ENCODE peak calls at places on chromosome 11, in eight cellular contexts. One of them, this sample, is unnamed.

GRCh38 chr11:67607507-67607906 is 771 bp downstream of the NDUFV1 start:
- DNase-seq in H1: no peak
- DNase-seq in GM12878: no peak
- DNase-seq in K562: no peak
- DNase-seq in HepG2: no peak
- DNase-seq in endothelial cell of umbilical vein: no peak
- DNase-seq in HCT116: no peak
- DNase-seq in GM23338: no peak
- DNase-seq in this sample: no peak

GRCh38 chr11:108963118-108963517 is 298.2 kb downstream of the DDX10 start:
- DNase-seq in K562: no peak
- DNase-seq in GM12878: no peak
- DNase-seq in H1: no peak
- DNase-seq in HepG2: no peak
- DNase-seq in GM23338: no peak
- DNase-seq in endothelial cell of umbilical vein: no peak
- DNase-seq in HCT116: no peak
- DNase-seq in this sample: no peak

GRCh38 chr11:62146476-62147200 is 22.8 kb downstream of the INCENP start:
- DNase-seq in HCT116: no peak
- DNase-seq in HepG2: no peak
- DNase-seq in endothelial cell of umbilical vein: no peak
- DNase-seq in GM23338: no peak
- DNase-seq in GM12878: no peak
- DNase-seq in K562: no peak
- DNase-seq in H1: no peak
- DNase-seq in this sample: no peak

GRCh38 chr11:14506532-14506931 is 6.9 kb upstream of the COPB1 start:
- DNase-seq in K562: no peak
- DNase-seq in HCT116: no peak
- DNase-seq in H1: no peak
- DNase-seq in GM12878: no peak
- DNase-seq in HepG2: no peak
- DNase-seq in endothelial cell of umbilical vein: no peak
- DNase-seq in GM23338: no peak
- DNase-seq in this sample: no peak

GRCh38 chr11:82239498-82239897 is 494.2 kb downstream of the FAM181B start:
- DNase-seq in HCT116: no peak
- DNase-seq in GM12878: no peak
- DNase-seq in HepG2: no peak
- DNase-seq in GM23338: no peak
- DNase-seq in H1: no peak
- DNase-seq in endothelial cell of umbilical vein: no peak
- DNase-seq in K562: no peak
- DNase-seq in this sample: no peak

GRCh38 chr11:134529212-134530096 is 117.4 kb upstream of the B3GAT1 start:
- DNase-seq in HCT116: no peak
- DNase-seq in endothelial cell of umbilical vein: no peak
- DNase-seq in H1: no peak
- DNase-seq in GM23338: no peak
- DNase-seq in GM12878: no peak
- DNase-seq in HepG2: no peak
- DNase-seq in K562: no peak
- DNase-seq in this sample: no peak

GRCh38 chr11:115151010-115151409 is 353.2 kb downstream of the CADM1 start:
- DNase-seq in endothelial cell of umbilical vein: no peak
- DNase-seq in K562: no peak
- DNase-seq in H1: no peak
- DNase-seq in GM23338: no peak
- DNase-seq in HepG2: no peak
- DNase-seq in HCT116: no peak
- DNase-seq in GM12878: no peak
- DNase-seq in this sample: no peak

GRCh38 chr11:65581928-65582327 is 6.1 kb downstream of the EHBP1L1 start:
- DNase-seq in endothelial cell of umbilical vein: no peak
- DNase-seq in H1: no peak
- DNase-seq in K562: no peak
- DNase-seq in GM23338: no peak
- DNase-seq in HepG2: no peak
- DNase-seq in GM12878: no peak
- DNase-seq in HCT116: no peak
- DNase-seq in this sample: no peak

GRCh38 chr11:62400760-62401159 is 18.1 kb upstream of the SCGB1A1 start:
- DNase-seq in HepG2: no peak
- DNase-seq in endothelial cell of umbilical vein: no peak
- DNase-seq in K562: no peak
- DNase-seq in HCT116: no peak
- DNase-seq in H1: no peak
- DNase-seq in GM23338: no peak
- DNase-seq in GM12878: no peak
- DNase-seq in this sample: no peak

GRCh38 chr11:11038339-11039248 is 180.7 kb upstream of the ZBED5 start:
- DNase-seq in endothelial cell of umbilical vein: no peak
- DNase-seq in HepG2: no peak
- DNase-seq in K562: no peak
- DNase-seq in GM23338: no peak
- DNase-seq in HCT116: no peak
- DNase-seq in GM12878: no peak
- DNase-seq in H1: no peak
- DNase-seq in this sample: no peak
- H3K27ac ChIP-seq in endothelial cell of umbilical vein: no peak
- H3K27ac ChIP-seq in HepG2: no peak
- H3K27ac ChIP-seq in K562: no peak
- H3K27ac ChIP-seq in GM23338: no peak
- H3K27ac ChIP-seq in HCT116: no peak
- H3K27ac ChIP-seq in GM12878: no peak
- H3K27ac ChIP-seq in H1: no peak
- H3K27ac ChIP-seq in this sample: no peak

GRCh38 chr11:16607675-16608644 is 130.5 kb upstream of the C11orf58 start:
- DNase-seq in H1: no peak
- DNase-seq in GM12878: no peak
- DNase-seq in endothelial cell of umbilical vein: peak
- DNase-seq in GM23338: peak
- DNase-seq in HepG2: no peak
- DNase-seq in HCT116: no peak
- DNase-seq in K562: peak
- DNase-seq in this sample: no peak

GRCh38 chr11:16605440-16605970 is 132.9 kb upstream of the C11orf58 start:
- DNase-seq in HCT116: no peak
- DNase-seq in HepG2: no peak
- DNase-seq in GM23338: peak
- DNase-seq in K562: peak
- DNase-seq in GM12878: no peak
- DNase-seq in endothelial cell of umbilical vein: peak
- DNase-seq in H1: no peak
- DNase-seq in this sample: no peak

GRCh38 chr11:16605971-16606783 is 132.3 kb upstream of the C11orf58 start:
- DNase-seq in GM23338: peak
- DNase-seq in HCT116: peak
- DNase-seq in GM12878: peak
- DNase-seq in H1: peak
- DNase-seq in HepG2: peak
- DNase-seq in K562: peak
- DNase-seq in endothelial cell of umbilical vein: peak
- DNase-seq in this sample: peak

GRCh38 chr11:16604784-16605439 is 133.5 kb upstream of the C11orf58 start:
- DNase-seq in endothelial cell of umbilical vein: peak
- DNase-seq in GM12878: no peak
- DNase-seq in H1: no peak
- DNase-seq in GM23338: peak
- DNase-seq in HCT116: no peak
- DNase-seq in K562: peak
- DNase-seq in HepG2: no peak
- DNase-seq in this sample: no peak

DNA sequence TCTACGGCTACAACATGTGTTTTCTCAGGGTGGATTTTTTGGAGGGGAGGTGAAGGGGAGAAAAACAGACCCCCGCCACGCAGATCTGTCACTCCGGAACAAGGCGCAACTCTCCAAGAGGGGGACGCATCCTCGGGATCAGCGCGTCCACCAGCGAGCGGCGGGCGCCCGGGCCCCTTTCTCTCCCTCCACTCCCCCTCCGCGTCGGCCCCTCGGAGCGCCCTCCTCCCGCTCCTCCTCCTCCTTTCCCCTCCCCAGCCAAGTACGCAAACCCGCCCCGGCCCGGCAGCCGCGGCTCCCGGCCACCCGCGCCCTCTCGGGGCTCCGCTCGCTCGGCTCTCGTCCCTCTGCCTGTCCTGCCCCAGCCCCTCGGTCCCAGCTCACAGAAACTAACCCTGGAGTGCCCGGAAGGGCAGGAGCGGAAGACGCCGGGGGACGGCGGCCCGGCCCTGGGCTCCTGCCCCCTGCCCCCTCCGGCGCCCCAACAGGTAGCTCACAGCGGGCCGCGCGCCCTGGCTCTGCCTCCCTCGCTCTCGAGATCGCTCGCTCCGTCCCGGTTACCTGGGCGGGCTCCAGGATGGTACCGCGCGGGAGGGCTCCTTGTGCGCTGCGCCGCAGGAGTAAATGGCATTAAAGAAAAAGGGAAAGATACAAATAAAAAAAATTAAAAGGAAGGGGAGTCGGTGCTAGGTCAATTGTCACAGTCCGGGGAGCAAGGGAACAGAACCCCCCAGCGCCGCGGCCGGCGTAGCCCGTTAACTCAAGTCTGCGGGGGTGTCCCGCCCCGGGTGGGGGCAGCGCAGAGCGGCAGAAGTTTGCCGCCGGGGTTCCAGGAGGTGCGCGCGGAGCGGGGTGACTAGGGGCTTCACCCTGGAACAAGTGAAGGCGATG is 131.4 kb upstream of the C11orf58 start:
- DNase-seq in endothelial cell of umbilical vein: no peak
- DNase-seq in GM23338: peak
- DNase-seq in HCT116: no peak
- DNase-seq in GM12878: no peak
- DNase-seq in HepG2: no peak
- DNase-seq in H1: no peak
- DNase-seq in K562: peak
- DNase-seq in this sample: no peak
- TF ChIP-seq EZH2 in endothelial cell of umbilical vein: peak
- TF ChIP-seq EZH2 in GM23338: peak
- TF ChIP-seq EZH2 in HCT116: peak
- TF ChIP-seq EZH2 in GM12878: no peak
- TF ChIP-seq EZH2 in HepG2: peak
- TF ChIP-seq EZH2 in H1: peak
- TF ChIP-seq EZH2 in K562: no peak
- TF ChIP-seq EZH2 in this sample: no peak

GRCh38 chr11:121626507-121626875 is 173.7 kb upstream of the SORL1-AS1 start:
- DNase-seq in endothelial cell of umbilical vein: peak
- DNase-seq in H1: no peak
- DNase-seq in HCT116: no peak
- DNase-seq in HepG2: no peak
- DNase-seq in K562: no peak
- DNase-seq in GM23338: no peak
- DNase-seq in GM12878: no peak
- DNase-seq in this sample: no peak

GRCh38 chr11:121630041-121630440 is 177.3 kb upstream of the SORL1-AS1 start:
- DNase-seq in H1: no peak
- DNase-seq in K562: no peak
- DNase-seq in GM12878: no peak
- DNase-seq in GM23338: no peak
- DNase-seq in endothelial cell of umbilical vein: peak
- DNase-seq in HCT116: no peak
- DNase-seq in HepG2: no peak
- DNase-seq in this sample: no peak

DNA sequence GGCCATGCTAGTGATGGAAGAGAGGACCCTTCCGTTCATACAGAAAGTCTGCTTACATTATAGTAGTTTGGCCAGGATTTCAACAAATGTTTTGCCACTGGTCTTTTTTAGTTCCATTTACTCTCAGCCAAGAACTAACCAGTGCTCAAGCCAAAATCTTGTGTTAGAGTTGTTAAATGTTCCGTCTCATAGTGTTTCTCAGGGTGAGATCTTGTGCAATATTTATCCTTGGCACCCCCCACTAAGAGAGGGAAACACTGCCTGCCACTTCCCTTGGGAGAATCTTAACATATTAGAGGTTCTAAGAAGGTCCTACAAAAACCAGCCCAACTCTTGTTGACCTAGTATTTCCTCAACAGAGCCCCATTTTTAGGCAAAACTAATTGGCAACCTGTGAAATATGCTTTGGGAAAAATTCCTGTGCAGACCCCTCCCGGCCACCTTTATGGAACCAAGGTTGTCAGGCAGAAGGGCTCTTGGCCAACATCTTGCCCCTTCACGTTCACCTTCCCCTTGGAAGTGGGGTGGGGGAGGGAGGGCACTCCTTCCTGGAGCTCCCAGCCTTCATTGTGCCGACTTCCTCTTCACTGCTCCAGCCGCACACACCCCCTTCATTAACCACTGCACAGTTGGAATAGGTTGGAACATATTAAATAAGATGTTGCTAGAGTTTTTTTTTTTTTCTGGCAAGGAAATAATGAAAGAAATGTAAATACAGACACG is 173.2 kb upstream of the SORL1-AS1 start:
- DNase-seq in H1: no peak
- DNase-seq in GM23338: no peak
- DNase-seq in GM12878: no peak
- DNase-seq in endothelial cell of umbilical vein: no peak
- DNase-seq in K562: no peak
- DNase-seq in HepG2: no peak
- DNase-seq in HCT116: no peak
- DNase-seq in this sample: no peak
- TF ChIP-seq POLR2AphosphoS5 in H1: no peak
- TF ChIP-seq POLR2AphosphoS5 in GM23338: no peak
- TF ChIP-seq POLR2AphosphoS5 in GM12878: no peak
- TF ChIP-seq POLR2AphosphoS5 in endothelial cell of umbilical vein: no peak
- TF ChIP-seq POLR2AphosphoS5 in K562: no peak
- TF ChIP-seq POLR2AphosphoS5 in HepG2: no peak
- TF ChIP-seq POLR2AphosphoS5 in HCT116: no peak
- TF ChIP-seq POLR2AphosphoS5 in this sample: no peak

GRCh38 chr11:104565581-104565956 is 332.7 kb downstream of the CASP12 start:
- DNase-seq in HepG2: no peak
- DNase-seq in GM23338: no peak
- DNase-seq in H1: no peak
- DNase-seq in endothelial cell of umbilical vein: no peak
- DNase-seq in GM12878: no peak
- DNase-seq in K562: no peak
- DNase-seq in HCT116: no peak
- DNase-seq in this sample: no peak
- H3K27ac ChIP-seq in HepG2: no peak
- H3K27ac ChIP-seq in GM23338: no peak
- H3K27ac ChIP-seq in H1: no peak
- H3K27ac ChIP-seq in endothelial cell of umbilical vein: no peak
- H3K27ac ChIP-seq in GM12878: no peak
- H3K27ac ChIP-seq in K562: no peak
- H3K27ac ChIP-seq in HCT116: no peak
- H3K27ac ChIP-seq in this sample: no peak